ENCODE peak calls at places on chromosome 22, in ten cellular contexts. One of them, this sample, is unnamed.

GRCh38 chr22:35703861-35704584 is 13.6 kb upstream of the APOL5 start:
- DNase-seq in iPS-NIHi11: no peak
- DNase-seq in T1000: no peak
- DNase-seq in CD4-positive, alpha-beta T cell: no peak
- DNase-seq in activated T-cell treated with anti-CD3 and anti-CD28 coated beads for 24 hours: no peak
- DNase-seq in PC-9: no peak
- DNase-seq in GF-D8: no peak
- DNase-seq in occipital lobe: no peak
- DNase-seq in fibroblast of mammary gland: peak; percentile 45
- DNase-seq in type B pancreatic cell: no peak
- DNase-seq in this sample: no peak

GRCh38 chr22:33883561-33883960 is 36.7 kb downstream of the LARGE1 start:
- DNase-seq in fibroblast of mammary gland: no peak
- DNase-seq in activated T-cell treated with anti-CD3 and anti-CD28 coated beads for 24 hours: no peak
- DNase-seq in PC-9: peak; percentile 69
- DNase-seq in T1000: peak; percentile 61
- DNase-seq in CD4-positive, alpha-beta T cell: no peak
- DNase-seq in iPS-NIHi11: no peak
- DNase-seq in occipital lobe: no peak
- DNase-seq in GF-D8: no peak
- DNase-seq in type B pancreatic cell: no peak
- DNase-seq in this sample: no peak

GRCh38 chr22:43446881-43447280 is 35.1 kb downstream of the MPPED1 start:
- DNase-seq in occipital lobe: no peak
- DNase-seq in T1000: no peak
- DNase-seq in type B pancreatic cell: no peak
- DNase-seq in iPS-NIHi11: no peak
- DNase-seq in GF-D8: no peak
- DNase-seq in fibroblast of mammary gland: no peak
- DNase-seq in PC-9: no peak
- DNase-seq in CD4-positive, alpha-beta T cell: peak; percentile 14
- DNase-seq in activated T-cell treated with anti-CD3 and anti-CD28 coated beads for 24 hours: no peak
- DNase-seq in this sample: no peak

GRCh38 chr22:43884600-43885318 is 7.1 kb downstream of the PNPLA5 start:
- DNase-seq in GF-D8: no peak
- DNase-seq in PC-9: peak; percentile 60
- DNase-seq in T1000: peak; percentile 27
- DNase-seq in CD4-positive, alpha-beta T cell: peak; percentile 54
- DNase-seq in activated T-cell treated with anti-CD3 and anti-CD28 coated beads for 24 hours: peak; percentile 34
- DNase-seq in type B pancreatic cell: no peak
- DNase-seq in fibroblast of mammary gland: peak; percentile 49
- DNase-seq in occipital lobe: no peak
- DNase-seq in iPS-NIHi11: peak; percentile 89
- DNase-seq in this sample: no peak

GRCh38 chr22:26589367-26589844 is 526 bp downstream of the TPST2 start:
- DNase-seq in iPS-NIHi11: no peak
- DNase-seq in fibroblast of mammary gland: peak; percentile 20
- DNase-seq in PC-9: no peak
- DNase-seq in occipital lobe: no peak
- DNase-seq in CD4-positive, alpha-beta T cell: peak; percentile 38
- DNase-seq in type B pancreatic cell: no peak
- DNase-seq in T1000: no peak
- DNase-seq in activated T-cell treated with anti-CD3 and anti-CD28 coated beads for 24 hours: no peak
- DNase-seq in GF-D8: no peak
- DNase-seq in this sample: no peak

GRCh38 chr22:43820671-43821305 is 8.7 kb upstream of the EFCAB6 start:
- DNase-seq in activated T-cell treated with anti-CD3 and anti-CD28 coated beads for 24 hours: no peak
- DNase-seq in fibroblast of mammary gland: no peak
- DNase-seq in occipital lobe: no peak
- DNase-seq in CD4-positive, alpha-beta T cell: no peak
- DNase-seq in T1000: no peak
- DNase-seq in iPS-NIHi11: no peak
- DNase-seq in type B pancreatic cell: peak; percentile 47
- DNase-seq in PC-9: no peak
- DNase-seq in GF-D8: no peak
- DNase-seq in this sample: no peak

GRCh38 chr22:47203554-47203991 is 441.1 kb downstream of the TBC1D22A start:
- DNase-seq in fibroblast of mammary gland: no peak
- DNase-seq in type B pancreatic cell: peak; percentile 61
- DNase-seq in activated T-cell treated with anti-CD3 and anti-CD28 coated beads for 24 hours: no peak
- DNase-seq in CD4-positive, alpha-beta T cell: no peak
- DNase-seq in iPS-NIHi11: no peak
- DNase-seq in T1000: no peak
- DNase-seq in occipital lobe: no peak
- DNase-seq in PC-9: no peak
- DNase-seq in GF-D8: no peak
- DNase-seq in this sample: no peak

GRCh38 chr22:21451545-21452520 is 15.4 kb upstream of the TMEM191C start:
- DNase-seq in activated T-cell treated with anti-CD3 and anti-CD28 coated beads for 24 hours: no peak
- DNase-seq in GF-D8: no peak
- DNase-seq in occipital lobe: no peak
- DNase-seq in T1000: no peak
- DNase-seq in CD4-positive, alpha-beta T cell: peak; percentile 23
- DNase-seq in PC-9: no peak
- DNase-seq in type B pancreatic cell: peak; percentile 45
- DNase-seq in iPS-NIHi11: no peak
- DNase-seq in fibroblast of mammary gland: no peak
- DNase-seq in this sample: no peak

This sample was measured in smooth muscle cell of the brain vasculature.